ENCODE peak calls at places on chromosomes 3 and 15, in five cellular contexts. V is GM23248, A is ovary, E is astrocyte, O is stomach. L is an unnamed sample.
A peak's percentile ranks its signal among the peaks of the same experiment; 100 is the strongest.

GRCh38 chr3:104102386-104102785 is 1264.3 kb upstream of the ALCAM start:
- DNase-seq in A (no peak), O (no peak), E (peak; percentile 30), V (peak; percentile 60), L (peak; percentile 35)

GRCh38 chr15:26243382-26243781 is 380.3 kb upstream of the ATP10A start:
- DNase-seq in E (no peak), A (no peak), V (no peak), O (no peak), L (no peak)

GRCh38 chr15:50180091-50180490 is 1.9 kb upstream of the SLC27A2 start:
- DNase-seq in E (no peak), V (no peak), O (no peak), A (no peak), L (no peak)

GRCh38 chr15:48279608-48280007 is 51.6 kb upstream of the DUT start:
- DNase-seq in A (no peak), E (no peak), O (no peak), V (no peak), L (no peak)

GRCh38 chr15:101176625-101177024 is 75.2 kb downstream of the CHSY1 start:
- DNase-seq in V (peak; percentile 32), A (no peak), O (no peak), E (peak; percentile 47), L (no peak)

GRCh38 chr3:162428192-162428591 is 931.6 kb downstream of the OTOL1 start:
- DNase-seq in V (no peak), O (no peak), E (no peak), A (no peak), L (no peak)

GRCh38 chr15:88982304-88982945 is 69.2 kb upstream of the MFGE8 start:
- DNase-seq in V (peak; percentile 90), E (peak; percentile 78), A (no peak), O (no peak), L (peak; percentile 50)

GRCh38 chr15:73295630-73296286 is 73.0 kb downstream of the HCN4 start:
- DNase-seq in O (no peak), E (no peak), A (no peak), V (peak; percentile 20), L (no peak)

GRCh38 chr3:196987022-196987421 is 18.4 kb upstream of the PIGZ start:
- DNase-seq in E (no peak), A (no peak), V (no peak), O (no peak), L (no peak)

GRCh38 chr3:182692685-182693084 is 100.6 kb upstream of the ATP11B start:
- DNase-seq in V (no peak), A (no peak), E (no peak), O (no peak), L (no peak)

GRCh38 chr15:101126618-101127502 is 125.0 kb downstream of the CHSY1 start:
- DNase-seq in A (no peak), E (peak; percentile 64), V (peak; percentile 80), O (no peak), L (no peak)

GRCh38 chr3:188091746-188092145 is 62.2 kb upstream of the LPP start:
- DNase-seq in E (no peak), O (no peak), V (no peak), A (no peak), L (no peak)

GRCh38 chr3:100537646-100538338 is 45.4 kb downstream of the TMEM45A start:
- DNase-seq in E (no peak), V (no peak), O (no peak), A (no peak), L (no peak)

DNA sequence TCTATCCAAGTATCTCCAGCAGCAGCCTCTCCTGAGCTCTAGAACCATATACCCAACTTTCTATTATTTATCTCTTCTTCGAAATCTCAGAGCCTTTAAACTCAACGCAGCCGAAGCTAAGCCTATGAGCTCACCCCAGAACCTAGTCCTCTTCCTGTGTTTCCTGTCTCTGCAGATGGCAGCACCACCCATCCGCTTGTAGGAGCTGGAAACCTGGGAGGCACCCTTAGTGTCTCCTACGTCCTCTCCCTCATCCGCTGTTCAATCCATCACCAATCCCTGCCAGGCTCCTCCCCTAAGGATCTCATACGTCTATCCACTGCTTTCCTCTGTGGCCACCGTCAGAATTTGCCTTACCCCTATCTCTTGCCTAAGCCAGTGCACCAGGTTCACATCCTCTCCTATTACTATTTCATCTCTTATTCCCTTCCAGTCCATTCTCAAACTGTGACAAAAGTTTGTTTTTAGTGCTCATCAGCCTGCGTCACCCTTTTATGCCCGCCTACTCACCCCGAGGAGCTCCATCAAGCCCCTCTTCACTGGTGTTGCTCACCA is 9.6 kb downstream of the VGLL4 start:
- DNase-seq in O (no peak), E (no peak), V (no peak), A (no peak), L (no peak)
- H3K4me1 ChIP-seq in O (peaks cover 40% of the 10 kb centered on the region), E (peaks cover 40% of the 10 kb centered on the region), V (peaks cover 54% of the 10 kb centered on the region), A (peaks cover 45% of the 10 kb centered on the region), L (peaks cover 74% of the 10 kb centered on the region)

DNA sequence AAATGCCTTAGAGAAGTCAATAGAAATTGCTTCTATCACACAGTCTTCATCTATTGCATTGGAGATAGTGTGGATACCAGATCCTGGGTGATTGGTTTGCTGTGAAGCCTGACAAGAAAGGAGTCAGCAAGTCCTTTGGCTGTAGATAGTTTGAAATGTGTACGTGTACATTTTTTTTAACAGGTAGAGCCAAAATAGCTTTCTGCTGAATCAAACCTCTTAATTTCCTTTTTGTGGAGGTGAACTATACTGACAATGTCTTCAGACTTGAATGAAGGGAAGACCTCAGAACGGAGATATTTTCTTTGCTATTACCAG is 312.3 kb downstream of the ZBBX start:
- DNase-seq in A (no peak), E (no peak), O (no peak), V (no peak), L (no peak)
- H3K4me3 ChIP-seq in A (no peak overlapping the region), E (no peak overlapping the region), O (no peak overlapping the region), V (no peak overlapping the region), L (no peak overlapping the region)

GRCh38 chr3:39147711-39148115 is 5.7 kb downstream of the CSRNP1 start:
- DNase-seq in O (no peak), A (peak; percentile 42), E (peak; percentile 30), V (peak; percentile 49), L (no peak)

GRCh38 chr3:39149498-39150169 is 3.8 kb downstream of the CSRNP1 start:
- DNase-seq in E (no peak), A (no peak), O (no peak), V (peak; percentile 12), L (no peak)

GRCh38 chr3:39149059-39149455 is 4.3 kb downstream of the CSRNP1 start:
- DNase-seq in O (no peak), V (peak; percentile 36), A (no peak), E (no peak), L (no peak)

GRCh38 chr3:39147374-39147709 is 6.0 kb downstream of the CSRNP1 start:
- DNase-seq in E (no peak), O (no peak), V (no peak), A (no peak), L (no peak)

GRCh38 chr3:39148116-39149058 is 5.0 kb downstream of the CSRNP1 start:
- DNase-seq in O (no peak), A (no peak), V (peak; percentile 45), E (peak; percentile 44), L (no peak)
- H3K4me1 ChIP-seq in O (peaks cover 70% of the 10 kb centered on the region), A (peaks cover 38% of the 10 kb centered on the region), V (peaks cover 62% of the 10 kb centered on the region), E (peaks cover 64% of the 10 kb centered on the region), L (peaks cover 58% of the 10 kb centered on the region)

DNA sequence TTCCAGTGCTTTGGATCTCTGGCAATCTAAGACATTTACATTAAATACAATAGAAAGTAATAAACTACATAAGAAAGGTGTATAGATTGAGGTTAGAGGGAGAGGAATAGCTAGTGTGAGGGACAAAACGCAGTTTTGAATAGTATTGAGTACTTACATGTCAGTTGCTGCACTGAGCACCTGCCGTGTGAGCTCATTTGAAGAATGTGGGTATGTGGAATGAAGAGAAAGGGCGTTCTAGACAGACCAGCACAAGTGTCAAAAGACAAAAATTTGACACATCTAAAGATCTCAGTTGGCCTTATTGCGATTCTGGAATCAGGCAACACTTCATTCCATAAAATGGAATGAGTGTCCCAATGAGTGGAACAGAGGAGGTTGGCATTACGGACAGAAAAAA is 769 bp upstream of the ICE2 start:
- DNase-seq in V (peak; percentile 7), O (no peak), E (no peak), A (no peak), L (no peak)
- H3K4me3 ChIP-seq in V (peak overlapping the region; percentile 91), O (peak overlapping the region; percentile 73), E (peak overlapping the region; percentile 83), A (peak overlapping the region; percentile 85), L (peak overlapping the region; percentile 89)

GRCh38 chr3:51279448-51279847 is 105.6 kb upstream of the MANF start:
- DNase-seq in O (no peak), V (no peak), A (no peak), E (no peak), L (no peak)

GRCh38 chr3:51280171-51280570 is 104.9 kb upstream of the MANF start:
- DNase-seq in A (no peak), E (no peak), V (no peak), O (no peak), L (no peak)

GRCh38 chr3:51283421-51283820 is 101.7 kb upstream of the MANF start:
- DNase-seq in A (no peak), V (peak; percentile 7), E (peak; percentile 19), O (no peak), L (no peak)

GRCh38 chr3:51282931-51283330 is 102.2 kb upstream of the MANF start:
- DNase-seq in A (no peak), V (peak; percentile 35), O (no peak), E (peak; percentile 81), L (no peak)
- H3K4me1 ChIP-seq in A (no peaks in the 10 kb centered on the region), V (peaks cover 10% of the 10 kb centered on the region), O (no peaks in the 10 kb centered on the region), E (peaks cover 14% of the 10 kb centered on the region), L (no peaks in the 10 kb centered on the region)

GRCh38 chr15:43748376-43748775 is 2.1 kb downstream of the PDIA3 start:
- DNase-seq in A (no peak), O (no peak), V (peak; percentile 67), E (no peak), L (no peak)
- H3K4me3 ChIP-seq in A (peak overlapping the region; percentile 95), O (peak overlapping the region; percentile 76), V (peak overlapping the region; percentile 92), E (peak overlapping the region; percentile 70), L (no peak overlapping the region)